ENCODE peak calls at places on chromosomes 1 and 21, in nine cellular contexts. One of them, this sample, is unnamed.
A peak's percentile ranks its signal among the peaks of the same experiment; 100 is the strongest.

GRCh38 chr1:83077411-83077810 is 921.5 kb downstream of the TTLL7 start:
- DNase-seq in tibial nerve: no peak
- DNase-seq in SJSA1: no peak
- DNase-seq in astrocyte: no peak
- DNase-seq in breast epithelium: no peak
- DNase-seq in esophagus squamous epithelium: no peak
- DNase-seq in fibroblast of lung: no peak
- DNase-seq in effector memory CD4-positive, alpha-beta T cell: no peak
- DNase-seq in stomach: no peak
- DNase-seq in this sample: no peak

GRCh38 chr1:199272690-199273089 is 633.9 kb downstream of the PTPRC start:
- DNase-seq in tibial nerve: no peak
- DNase-seq in esophagus squamous epithelium: no peak
- DNase-seq in astrocyte: peak; percentile 98
- DNase-seq in stomach: peak; percentile 63
- DNase-seq in breast epithelium: peak; percentile 19
- DNase-seq in effector memory CD4-positive, alpha-beta T cell: no peak
- DNase-seq in SJSA1: peak; percentile 95
- DNase-seq in fibroblast of lung: peak; percentile 87
- DNase-seq in this sample: peak; percentile 61

GRCh38 chr1:241654641-241655040 is 2.6 kb downstream of the WDR64 start:
- DNase-seq in astrocyte: no peak
- DNase-seq in SJSA1: no peak
- DNase-seq in tibial nerve: no peak
- DNase-seq in breast epithelium: no peak
- DNase-seq in esophagus squamous epithelium: no peak
- DNase-seq in fibroblast of lung: no peak
- DNase-seq in effector memory CD4-positive, alpha-beta T cell: no peak
- DNase-seq in stomach: no peak
- DNase-seq in this sample: no peak

GRCh38 chr1:6873298-6874015 is 88.2 kb downstream of the CAMTA1 start:
- DNase-seq in SJSA1: no peak
- DNase-seq in effector memory CD4-positive, alpha-beta T cell: no peak
- DNase-seq in stomach: no peak
- DNase-seq in breast epithelium: no peak
- DNase-seq in fibroblast of lung: peak; percentile 59
- DNase-seq in tibial nerve: no peak
- DNase-seq in astrocyte: peak; percentile 56
- DNase-seq in esophagus squamous epithelium: no peak
- DNase-seq in this sample: no peak

GRCh38 chr1:229114315-229114714 is 156.6 kb upstream of the RAB4A start:
- DNase-seq in SJSA1: no peak
- DNase-seq in esophagus squamous epithelium: no peak
- DNase-seq in tibial nerve: no peak
- DNase-seq in effector memory CD4-positive, alpha-beta T cell: no peak
- DNase-seq in fibroblast of lung: peak; percentile 8
- DNase-seq in stomach: no peak
- DNase-seq in breast epithelium: no peak
- DNase-seq in astrocyte: no peak
- DNase-seq in this sample: no peak

GRCh38 chr1:5975133-5975880 is 16.9 kb downstream of the NPHP4 start:
- DNase-seq in stomach: peak; percentile 63
- DNase-seq in SJSA1: peak; percentile 23
- DNase-seq in esophagus squamous epithelium: no peak
- DNase-seq in fibroblast of lung: peak; percentile 61
- DNase-seq in breast epithelium: no peak
- DNase-seq in tibial nerve: no peak
- DNase-seq in effector memory CD4-positive, alpha-beta T cell: no peak
- DNase-seq in astrocyte: peak; percentile 28
- DNase-seq in this sample: no peak

GRCh38 chr1:206686486-206687249 is 2.0 kb downstream of the MAPKAPK2 start:
- DNase-seq in astrocyte: no peak
- DNase-seq in breast epithelium: no peak
- DNase-seq in stomach: no peak
- DNase-seq in SJSA1: no peak
- DNase-seq in effector memory CD4-positive, alpha-beta T cell: no peak
- DNase-seq in fibroblast of lung: no peak
- DNase-seq in esophagus squamous epithelium: no peak
- DNase-seq in tibial nerve: no peak
- DNase-seq in this sample: no peak

GRCh38 chr1:226903819-226904710 is 33.6 kb downstream of the PSEN2 start:
- DNase-seq in effector memory CD4-positive, alpha-beta T cell: no peak
- DNase-seq in fibroblast of lung: peak; percentile 83
- DNase-seq in breast epithelium: no peak
- DNase-seq in SJSA1: peak; percentile 19
- DNase-seq in stomach: no peak
- DNase-seq in tibial nerve: peak; percentile 57
- DNase-seq in esophagus squamous epithelium: no peak
- DNase-seq in astrocyte: peak; percentile 55
- DNase-seq in this sample: no peak

GRCh38 chr1:31954607-31955283 is 16.6 kb upstream of the PTP4A2 start:
- DNase-seq in esophagus squamous epithelium: no peak
- DNase-seq in SJSA1: peak; percentile 75
- DNase-seq in astrocyte: peak; percentile 95
- DNase-seq in breast epithelium: peak; percentile 83
- DNase-seq in effector memory CD4-positive, alpha-beta T cell: no peak
- DNase-seq in tibial nerve: peak; percentile 90
- DNase-seq in stomach: peak; percentile 85
- DNase-seq in fibroblast of lung: peak; percentile 99
- DNase-seq in this sample: peak; percentile 97

GRCh38 chr1:59427784-59428183 is 130.9 kb downstream of the FGGY start:
- DNase-seq in astrocyte: no peak
- DNase-seq in esophagus squamous epithelium: no peak
- DNase-seq in breast epithelium: no peak
- DNase-seq in effector memory CD4-positive, alpha-beta T cell: no peak
- DNase-seq in fibroblast of lung: no peak
- DNase-seq in SJSA1: no peak
- DNase-seq in stomach: no peak
- DNase-seq in tibial nerve: no peak
- DNase-seq in this sample: no peak

GRCh38 chr1:31796707-31797106 is 19.1 kb downstream of the SPOCD1 start:
- DNase-seq in fibroblast of lung: peak; percentile 31
- DNase-seq in stomach: no peak
- DNase-seq in astrocyte: peak; percentile 14
- DNase-seq in breast epithelium: no peak
- DNase-seq in SJSA1: no peak
- DNase-seq in effector memory CD4-positive, alpha-beta T cell: no peak
- DNase-seq in tibial nerve: no peak
- DNase-seq in esophagus squamous epithelium: no peak
- DNase-seq in this sample: no peak

GRCh38 chr1:222865718-222866117 is 50.9 kb downstream of the DISP1 start:
- DNase-seq in SJSA1: no peak
- DNase-seq in fibroblast of lung: no peak
- DNase-seq in esophagus squamous epithelium: no peak
- DNase-seq in breast epithelium: no peak
- DNase-seq in effector memory CD4-positive, alpha-beta T cell: no peak
- DNase-seq in stomach: no peak
- DNase-seq in tibial nerve: no peak
- DNase-seq in astrocyte: no peak
- DNase-seq in this sample: no peak

GRCh38 chr1:165862448-165862847 is 35.0 kb downstream of the UCK2 start:
- DNase-seq in astrocyte: no peak
- DNase-seq in stomach: peak; percentile 70
- DNase-seq in SJSA1: no peak
- DNase-seq in fibroblast of lung: no peak
- DNase-seq in tibial nerve: no peak
- DNase-seq in esophagus squamous epithelium: no peak
- DNase-seq in breast epithelium: peak; percentile 64
- DNase-seq in effector memory CD4-positive, alpha-beta T cell: no peak
- DNase-seq in this sample: no peak

GRCh38 chr1:204149635-204150565 is 1.9 kb downstream of the ETNK2 start:
- DNase-seq in astrocyte: no peak
- DNase-seq in stomach: peak; percentile 34
- DNase-seq in esophagus squamous epithelium: no peak
- DNase-seq in effector memory CD4-positive, alpha-beta T cell: no peak
- DNase-seq in SJSA1: no peak
- DNase-seq in fibroblast of lung: no peak
- DNase-seq in breast epithelium: no peak
- DNase-seq in tibial nerve: peak; percentile 59
- DNase-seq in this sample: no peak

GRCh38 chr21:32329776-32330175 is 31.1 kb downstream of the MRAP start:
- DNase-seq in esophagus squamous epithelium: no peak
- DNase-seq in stomach: no peak
- DNase-seq in tibial nerve: no peak
- DNase-seq in effector memory CD4-positive, alpha-beta T cell: no peak
- DNase-seq in fibroblast of lung: peak; percentile 8
- DNase-seq in astrocyte: peak; percentile 61
- DNase-seq in SJSA1: no peak
- DNase-seq in breast epithelium: no peak
- DNase-seq in this sample: no peak

GRCh38 chr21:32330784-32331311 is 32.2 kb downstream of the MRAP start:
- DNase-seq in fibroblast of lung: no peak
- DNase-seq in stomach: no peak
- DNase-seq in SJSA1: no peak
- DNase-seq in effector memory CD4-positive, alpha-beta T cell: no peak
- DNase-seq in tibial nerve: no peak
- DNase-seq in astrocyte: no peak
- DNase-seq in breast epithelium: no peak
- DNase-seq in esophagus squamous epithelium: no peak
- DNase-seq in this sample: no peak

GRCh38 chr21:32332463-32332951 is 33.9 kb downstream of the MRAP start:
- DNase-seq in SJSA1: no peak
- DNase-seq in astrocyte: no peak
- DNase-seq in stomach: no peak
- DNase-seq in tibial nerve: no peak
- DNase-seq in fibroblast of lung: no peak
- DNase-seq in esophagus squamous epithelium: no peak
- DNase-seq in breast epithelium: no peak
- DNase-seq in effector memory CD4-positive, alpha-beta T cell: no peak
- DNase-seq in this sample: no peak

GRCh38 chr21:32329331-32329730 is 30.7 kb downstream of the MRAP start:
- DNase-seq in stomach: no peak
- DNase-seq in SJSA1: no peak
- DNase-seq in breast epithelium: no peak
- DNase-seq in effector memory CD4-positive, alpha-beta T cell: no peak
- DNase-seq in esophagus squamous epithelium: no peak
- DNase-seq in fibroblast of lung: peak; percentile 57
- DNase-seq in tibial nerve: no peak
- DNase-seq in astrocyte: peak; percentile 90
- DNase-seq in this sample: no peak

DNA sequence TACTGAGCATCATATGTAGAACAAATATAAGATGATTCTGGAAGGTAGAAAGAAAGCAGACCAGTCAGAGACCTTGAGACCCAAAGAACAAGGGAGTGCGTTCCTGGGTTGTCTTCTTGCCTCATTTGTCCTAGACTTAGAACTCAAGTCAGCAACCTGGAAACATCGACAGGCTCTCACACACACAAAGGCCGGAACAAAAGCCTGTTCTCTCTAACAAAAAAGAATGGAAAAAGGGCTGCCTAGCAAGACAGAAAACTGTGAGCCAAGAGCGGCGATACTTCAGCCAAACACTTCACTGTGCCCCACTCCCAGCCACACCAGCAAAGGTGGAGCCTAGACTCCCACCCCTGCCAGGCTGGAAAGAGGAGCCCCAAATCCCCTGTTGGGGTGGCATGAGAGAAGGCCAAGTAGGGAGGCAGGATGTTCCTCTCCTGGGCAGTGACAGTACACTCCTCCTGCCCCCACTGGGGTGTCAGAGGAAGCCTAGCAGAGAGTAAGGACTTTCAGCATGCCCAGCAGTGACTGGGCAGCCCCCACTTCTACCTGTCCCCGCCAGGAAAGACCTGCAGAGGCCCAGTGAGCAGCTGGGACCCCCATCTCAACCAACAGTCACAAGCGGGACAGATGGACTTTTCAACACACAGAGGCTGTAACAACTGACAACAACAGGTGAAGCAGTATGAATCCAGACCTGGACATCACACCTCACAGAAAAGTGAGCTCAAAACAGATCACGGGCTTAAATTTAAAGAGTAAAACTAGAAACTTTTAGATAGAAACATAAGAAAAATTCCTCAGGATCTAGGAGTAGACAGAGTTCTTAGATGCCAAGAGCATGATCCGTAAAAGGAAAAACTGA is 33.0 kb downstream of the MRAP start:
- DNase-seq in esophagus squamous epithelium: no peak
- DNase-seq in SJSA1: no peak
- DNase-seq in stomach: no peak
- DNase-seq in effector memory CD4-positive, alpha-beta T cell: no peak
- DNase-seq in fibroblast of lung: no peak
- DNase-seq in breast epithelium: no peak
- DNase-seq in astrocyte: no peak
- DNase-seq in tibial nerve: no peak
- DNase-seq in this sample: no peak
- H3K27ac ChIP-seq in esophagus squamous epithelium: no peak overlapping the region
- H3K27ac ChIP-seq in SJSA1: no peak overlapping the region
- H3K27ac ChIP-seq in stomach: no peak overlapping the region
- H3K27ac ChIP-seq in effector memory CD4-positive, alpha-beta T cell: no peak overlapping the region
- H3K27ac ChIP-seq in fibroblast of lung: no peak overlapping the region
- H3K27ac ChIP-seq in breast epithelium: no peak overlapping the region
- H3K27ac ChIP-seq in astrocyte: no peak overlapping the region
- H3K27ac ChIP-seq in tibial nerve: peak overlapping the region; percentile 63
- H3K27ac ChIP-seq in this sample: no peak overlapping the region

DNA sequence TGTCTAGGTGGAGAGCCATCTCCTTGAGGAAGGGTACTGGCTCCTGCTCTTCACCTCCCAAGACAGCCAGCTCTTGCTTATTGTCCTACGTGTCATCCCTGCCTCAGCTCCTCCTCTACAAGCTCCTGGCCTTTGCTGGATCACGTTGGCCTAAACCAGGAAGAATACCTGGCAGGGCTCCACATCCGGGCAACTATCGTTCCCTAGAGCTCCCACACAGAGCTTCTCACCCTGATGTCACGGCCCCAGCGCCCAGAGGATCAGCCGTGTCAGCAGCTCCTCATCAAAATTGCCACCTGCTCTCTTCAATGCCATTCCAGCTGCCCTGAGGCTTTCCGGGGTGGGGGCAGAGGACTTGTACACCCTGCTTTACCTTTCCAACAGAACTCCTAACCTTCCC is 1.9 kb upstream of the TPM3 start:
- DNase-seq in fibroblast of lung: no peak
- DNase-seq in esophagus squamous epithelium: no peak
- DNase-seq in breast epithelium: peak; percentile 75
- DNase-seq in stomach: peak; percentile 46
- DNase-seq in effector memory CD4-positive, alpha-beta T cell: no peak
- DNase-seq in astrocyte: no peak
- DNase-seq in SJSA1: no peak
- DNase-seq in tibial nerve: no peak
- DNase-seq in this sample: no peak
- H3K27ac ChIP-seq in fibroblast of lung: no peak overlapping the region
- H3K27ac ChIP-seq in esophagus squamous epithelium: no peak overlapping the region
- H3K27ac ChIP-seq in breast epithelium: peak overlapping the region; percentile 66
- H3K27ac ChIP-seq in stomach: no peak overlapping the region
- H3K27ac ChIP-seq in effector memory CD4-positive, alpha-beta T cell: no peak overlapping the region
- H3K27ac ChIP-seq in astrocyte: no peak overlapping the region
- H3K27ac ChIP-seq in SJSA1: no peak overlapping the region
- H3K27ac ChIP-seq in tibial nerve: no peak overlapping the region
- H3K27ac ChIP-seq in this sample: no peak overlapping the region

GRCh38 chr1:150257624-150258274 is at the start of gene CA14:
- DNase-seq in breast epithelium: no peak
- DNase-seq in astrocyte: no peak
- DNase-seq in esophagus squamous epithelium: no peak
- DNase-seq in SJSA1: no peak
- DNase-seq in stomach: no peak
- DNase-seq in effector memory CD4-positive, alpha-beta T cell: no peak
- DNase-seq in fibroblast of lung: no peak
- DNase-seq in tibial nerve: no peak
- DNase-seq in this sample: no peak
- H3K27ac ChIP-seq in breast epithelium: peak within 1 kb of the TSS; percentile 78
- H3K27ac ChIP-seq in astrocyte: no peak within 1 kb of the TSS
- H3K27ac ChIP-seq in esophagus squamous epithelium: peak within 1 kb of the TSS; percentile 70
- H3K27ac ChIP-seq in SJSA1: no peak within 1 kb of the TSS
- H3K27ac ChIP-seq in stomach: no peak within 1 kb of the TSS
- H3K27ac ChIP-seq in effector memory CD4-positive, alpha-beta T cell: no peak within 1 kb of the TSS
- H3K27ac ChIP-seq in fibroblast of lung: no peak within 1 kb of the TSS
- H3K27ac ChIP-seq in tibial nerve: no peak within 1 kb of the TSS
- H3K27ac ChIP-seq in this sample: no peak within 1 kb of the TSS

GRCh38 chr1:115712911-115713609 is 55.5 kb downstream of the CASQ2 start:
- DNase-seq in effector memory CD4-positive, alpha-beta T cell: no peak
- DNase-seq in breast epithelium: no peak
- DNase-seq in fibroblast of lung: no peak
- DNase-seq in esophagus squamous epithelium: no peak
- DNase-seq in astrocyte: no peak
- DNase-seq in stomach: no peak
- DNase-seq in tibial nerve: no peak
- DNase-seq in SJSA1: no peak
- DNase-seq in this sample: no peak
- H3K27ac ChIP-seq in effector memory CD4-positive, alpha-beta T cell: no peak overlapping the region
- H3K27ac ChIP-seq in breast epithelium: no peak overlapping the region
- H3K27ac ChIP-seq in fibroblast of lung: no peak overlapping the region
- H3K27ac ChIP-seq in esophagus squamous epithelium: no peak overlapping the region
- H3K27ac ChIP-seq in astrocyte: no peak overlapping the region
- H3K27ac ChIP-seq in stomach: no peak overlapping the region
- H3K27ac ChIP-seq in tibial nerve: no peak overlapping the region
- H3K27ac ChIP-seq in SJSA1: no peak overlapping the region
- H3K27ac ChIP-seq in this sample: no peak overlapping the region

This sample was measured in upper lobe of left lung.